ENCODE peak calls at places on chromosomes 1 and 21, in nine cellular contexts. One of them, this sample, is unnamed.
A peak's percentile ranks its signal among the peaks of the same experiment; 100 is the strongest.

GRCh38 chr1:40344597-40344996 is 27.5 kb upstream of the COL9A2 start:
- DNase-seq in A549: peak; percentile 11
- DNase-seq in heart right ventricle: no peak
- DNase-seq in left lung: no peak
- DNase-seq in PC-3: no peak
- DNase-seq in MM.1S: no peak
- DNase-seq in iPS DF 6.9: no peak
- DNase-seq in right lobe of liver: no peak
- DNase-seq in brain microvascular endothelial cell: peak; percentile 65
- DNase-seq in this sample: no peak

GRCh38 chr1:185343306-185343705 is 26.3 kb upstream of the IVNS1ABP start:
- DNase-seq in right lobe of liver: no peak
- DNase-seq in A549: no peak
- DNase-seq in brain microvascular endothelial cell: no peak
- DNase-seq in iPS DF 6.9: no peak
- DNase-seq in MM.1S: no peak
- DNase-seq in heart right ventricle: no peak
- DNase-seq in PC-3: no peak
- DNase-seq in left lung: no peak
- DNase-seq in this sample: no peak

GRCh38 chr1:101605878-101606277 is 369.1 kb downstream of the S1PR1 start:
- DNase-seq in PC-3: no peak
- DNase-seq in right lobe of liver: no peak
- DNase-seq in brain microvascular endothelial cell: no peak
- DNase-seq in left lung: no peak
- DNase-seq in MM.1S: no peak
- DNase-seq in heart right ventricle: no peak
- DNase-seq in iPS DF 6.9: no peak
- DNase-seq in A549: no peak
- DNase-seq in this sample: no peak

GRCh38 chr1:35443768-35444518 is 113.3 kb downstream of the KIAA0319L start:
- DNase-seq in MM.1S: no peak
- DNase-seq in left lung: no peak
- DNase-seq in right lobe of liver: no peak
- DNase-seq in heart right ventricle: no peak
- DNase-seq in iPS DF 6.9: no peak
- DNase-seq in A549: no peak
- DNase-seq in brain microvascular endothelial cell: no peak
- DNase-seq in PC-3: peak; percentile 14
- DNase-seq in this sample: no peak

GRCh38 chr1:39110325-39110851 is 84.2 kb downstream of the NDUFS5 start:
- DNase-seq in A549: no peak
- DNase-seq in brain microvascular endothelial cell: peak; percentile 66
- DNase-seq in iPS DF 6.9: no peak
- DNase-seq in MM.1S: no peak
- DNase-seq in left lung: no peak
- DNase-seq in right lobe of liver: no peak
- DNase-seq in heart right ventricle: no peak
- DNase-seq in PC-3: no peak
- DNase-seq in this sample: no peak

GRCh38 chr1:20499718-20500117 is 8.2 kb downstream of the MUL1 start:
- DNase-seq in MM.1S: no peak
- DNase-seq in heart right ventricle: no peak
- DNase-seq in PC-3: no peak
- DNase-seq in A549: no peak
- DNase-seq in left lung: no peak
- DNase-seq in brain microvascular endothelial cell: no peak
- DNase-seq in right lobe of liver: no peak
- DNase-seq in iPS DF 6.9: no peak
- DNase-seq in this sample: no peak

GRCh38 chr21:39911286-39911685 is 44.0 kb downstream of the PCP4 start:
- DNase-seq in right lobe of liver: no peak
- DNase-seq in left lung: no peak
- DNase-seq in PC-3: peak; percentile 12
- DNase-seq in heart right ventricle: no peak
- DNase-seq in brain microvascular endothelial cell: no peak
- DNase-seq in A549: no peak
- DNase-seq in MM.1S: peak; percentile 61
- DNase-seq in iPS DF 6.9: no peak
- DNase-seq in this sample: no peak

GRCh38 chr1:65253800-65254319 is 55.5 kb upstream of the DNAJC6 start:
- DNase-seq in heart right ventricle: no peak
- DNase-seq in right lobe of liver: no peak
- DNase-seq in brain microvascular endothelial cell: peak; percentile 22
- DNase-seq in PC-3: no peak
- DNase-seq in MM.1S: no peak
- DNase-seq in iPS DF 6.9: no peak
- DNase-seq in left lung: no peak
- DNase-seq in A549: no peak
- DNase-seq in this sample: no peak

GRCh38 chr1:206738370-206739366 is 31.9 kb upstream of the IL19 start:
- DNase-seq in MM.1S: peak; percentile 77
- DNase-seq in left lung: no peak
- DNase-seq in brain microvascular endothelial cell: no peak
- DNase-seq in iPS DF 6.9: no peak
- DNase-seq in right lobe of liver: no peak
- DNase-seq in A549: peak; percentile 43
- DNase-seq in heart right ventricle: no peak
- DNase-seq in PC-3: peak; percentile 82
- DNase-seq in this sample: no peak

GRCh38 chr1:92495392-92496066 is 8.8 kb upstream of the GFI1 start:
- DNase-seq in left lung: no peak
- DNase-seq in MM.1S: peak; percentile 45
- DNase-seq in iPS DF 6.9: no peak
- DNase-seq in heart right ventricle: no peak
- DNase-seq in PC-3: no peak
- DNase-seq in right lobe of liver: no peak
- DNase-seq in brain microvascular endothelial cell: no peak
- DNase-seq in A549: no peak
- DNase-seq in this sample: no peak

DNA sequence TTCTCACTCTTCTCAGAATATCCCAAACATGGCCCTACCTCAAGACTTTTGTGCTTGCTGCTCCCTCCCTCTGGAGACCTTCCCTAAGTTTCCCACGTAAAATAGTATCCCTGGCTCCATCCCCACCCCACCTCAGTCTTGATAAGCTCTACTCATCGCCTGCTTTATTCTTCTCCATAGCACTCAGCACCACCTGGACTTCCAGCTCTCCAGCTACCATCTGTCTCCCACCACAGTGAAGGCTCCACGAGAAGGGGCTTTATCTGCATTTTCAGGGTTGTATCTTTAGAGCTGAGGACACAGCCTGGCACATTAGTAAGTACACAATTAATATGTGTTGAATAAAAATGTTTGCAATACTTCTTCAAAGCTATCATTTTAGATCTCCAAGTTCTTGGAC is 37.8 kb downstream of the MAB21L3 start:
- DNase-seq in right lobe of liver: no peak
- DNase-seq in brain microvascular endothelial cell: no peak
- DNase-seq in heart right ventricle: no peak
- DNase-seq in MM.1S: no peak
- DNase-seq in iPS DF 6.9: no peak
- DNase-seq in left lung: no peak
- DNase-seq in PC-3: no peak
- DNase-seq in A549: no peak
- DNase-seq in this sample: no peak
- H3K4me3 ChIP-seq in right lobe of liver: no peak overlapping the region
- H3K4me3 ChIP-seq in brain microvascular endothelial cell: no peak overlapping the region
- H3K4me3 ChIP-seq in heart right ventricle: no peak overlapping the region
- H3K4me3 ChIP-seq in MM.1S: no peak overlapping the region
- H3K4me3 ChIP-seq in iPS DF 6.9: no peak overlapping the region
- H3K4me3 ChIP-seq in left lung: no peak overlapping the region
- H3K4me3 ChIP-seq in PC-3: no peak overlapping the region
- H3K4me3 ChIP-seq in A549: no peak overlapping the region
- H3K4me3 ChIP-seq in this sample: no peak overlapping the region

DNA sequence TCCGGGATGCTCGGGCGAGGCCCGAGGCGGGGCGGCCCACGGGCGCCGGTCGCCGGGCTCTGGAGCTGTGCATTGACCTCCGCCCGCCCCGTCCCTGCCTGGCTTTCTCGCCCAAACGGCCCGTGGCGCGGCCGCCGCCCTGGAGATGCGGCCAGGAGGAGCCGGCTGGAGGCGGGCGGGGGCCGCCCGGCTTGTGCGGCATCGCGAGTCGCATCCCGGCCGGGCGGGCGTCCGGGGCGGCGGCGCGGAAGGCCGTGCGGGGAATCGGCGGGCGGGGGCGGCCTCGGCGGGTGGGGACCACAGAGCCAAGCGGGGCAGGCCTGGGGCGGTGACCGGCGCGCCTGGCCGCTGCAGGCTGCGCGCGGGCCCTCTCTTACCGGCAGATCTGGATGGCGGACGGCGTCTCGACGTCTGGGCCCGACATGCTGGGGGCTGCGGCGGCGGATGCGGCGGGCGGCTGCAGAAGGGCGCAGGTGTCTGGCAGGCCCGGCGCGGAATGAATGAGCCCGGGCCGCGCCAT is 627 bp downstream of the ACOT7 start:
- DNase-seq in PC-3: no peak
- DNase-seq in A549: no peak
- DNase-seq in brain microvascular endothelial cell: no peak
- DNase-seq in MM.1S: no peak
- DNase-seq in heart right ventricle: no peak
- DNase-seq in left lung: no peak
- DNase-seq in iPS DF 6.9: no peak
- DNase-seq in right lobe of liver: no peak
- DNase-seq in this sample: no peak
- H3K27ac ChIP-seq in PC-3: no peak overlapping the region
- H3K27ac ChIP-seq in A549: peak overlapping the region; percentile 93
- H3K27ac ChIP-seq in brain microvascular endothelial cell: peak overlapping the region; percentile 93
- H3K27ac ChIP-seq in MM.1S: no peak overlapping the region
- H3K27ac ChIP-seq in heart right ventricle: peak overlapping the region; percentile 96
- H3K27ac ChIP-seq in left lung: peak overlapping the region; percentile 98
- H3K27ac ChIP-seq in iPS DF 6.9: no peak overlapping the region
- H3K27ac ChIP-seq in right lobe of liver: no peak overlapping the region
- H3K27ac ChIP-seq in this sample: peak overlapping the region; percentile 67

GRCh38 chr1:8814870-8815269 is 2.6 kb downstream of the RERE start:
- DNase-seq in left lung: no peak
- DNase-seq in PC-3: no peak
- DNase-seq in A549: no peak
- DNase-seq in heart right ventricle: no peak
- DNase-seq in right lobe of liver: no peak
- DNase-seq in brain microvascular endothelial cell: no peak
- DNase-seq in MM.1S: no peak
- DNase-seq in iPS DF 6.9: no peak
- DNase-seq in this sample: no peak
- H3K4me3 ChIP-seq in left lung: no peak overlapping the region
- H3K4me3 ChIP-seq in PC-3: no peak overlapping the region
- H3K4me3 ChIP-seq in A549: no peak overlapping the region
- H3K4me3 ChIP-seq in heart right ventricle: no peak overlapping the region
- H3K4me3 ChIP-seq in right lobe of liver: no peak overlapping the region
- H3K4me3 ChIP-seq in brain microvascular endothelial cell: no peak overlapping the region
- H3K4me3 ChIP-seq in MM.1S: no peak overlapping the region
- H3K4me3 ChIP-seq in iPS DF 6.9: no peak overlapping the region
- H3K4me3 ChIP-seq in this sample: no peak overlapping the region

GRCh38 chr1:16217061-16217785 is 4.8 kb upstream of the ARHGEF19 start:
- DNase-seq in heart right ventricle: peak; percentile 99
- DNase-seq in PC-3: peak; percentile 97
- DNase-seq in MM.1S: peak; percentile 96
- DNase-seq in left lung: peak; percentile 100
- DNase-seq in right lobe of liver: peak; percentile 99
- DNase-seq in iPS DF 6.9: no peak
- DNase-seq in A549: peak; percentile 96
- DNase-seq in brain microvascular endothelial cell: peak; percentile 96
- DNase-seq in this sample: peak; percentile 94
- H3K27ac ChIP-seq in heart right ventricle: peak overlapping the region; percentile 67
- H3K27ac ChIP-seq in PC-3: no peak overlapping the region
- H3K27ac ChIP-seq in MM.1S: no peak overlapping the region
- H3K27ac ChIP-seq in left lung: peak overlapping the region; percentile 53
- H3K27ac ChIP-seq in right lobe of liver: no peak overlapping the region
- H3K27ac ChIP-seq in iPS DF 6.9: no peak overlapping the region
- H3K27ac ChIP-seq in A549: peak overlapping the region; percentile 83
- H3K27ac ChIP-seq in brain microvascular endothelial cell: no peak overlapping the region
- H3K27ac ChIP-seq in this sample: peak overlapping the region; percentile 30

DNA sequence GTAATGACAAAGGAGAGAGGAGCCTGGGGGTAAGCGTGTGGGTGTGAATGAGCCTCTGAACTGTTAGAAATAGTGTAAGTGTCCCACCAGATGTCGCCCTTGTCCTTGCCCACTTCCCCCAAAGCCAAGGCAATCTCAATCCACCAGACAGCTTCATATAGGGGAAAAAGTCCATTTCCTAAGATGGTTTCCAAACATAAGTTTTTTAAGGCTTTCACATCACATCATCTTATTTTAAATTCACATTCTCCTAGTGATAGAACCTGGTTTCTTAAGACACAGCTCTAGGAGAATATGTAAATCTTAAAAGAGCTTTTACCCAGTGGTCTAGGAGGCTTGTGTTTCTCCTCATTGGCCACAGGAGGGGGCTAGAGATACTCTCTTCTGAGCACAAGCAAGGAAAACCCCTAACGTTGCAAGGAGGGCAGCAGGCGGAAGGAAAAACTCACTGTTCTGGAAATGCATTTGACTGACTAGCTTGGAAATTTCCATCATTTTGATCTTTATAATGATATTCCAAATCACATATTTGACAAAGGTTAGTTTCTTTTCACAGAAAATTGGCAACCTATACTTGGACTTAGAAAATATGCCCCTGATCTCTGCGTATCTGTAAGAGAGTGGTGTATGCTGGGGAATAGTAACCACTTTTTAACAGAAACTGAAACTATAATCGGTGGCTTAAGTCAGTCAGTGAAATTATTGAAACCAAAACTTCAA is 51.9 kb upstream of the LPAR3 start:
- DNase-seq in right lobe of liver: no peak
- DNase-seq in left lung: no peak
- DNase-seq in heart right ventricle: peak; percentile 25
- DNase-seq in iPS DF 6.9: peak; percentile 85
- DNase-seq in A549: peak; percentile 91
- DNase-seq in PC-3: peak; percentile 88
- DNase-seq in brain microvascular endothelial cell: peak; percentile 58
- DNase-seq in MM.1S: peak; percentile 79
- DNase-seq in this sample: peak; percentile 89
- H3K4me3 ChIP-seq in right lobe of liver: peak overlapping the region; percentile 54
- H3K4me3 ChIP-seq in left lung: peak overlapping the region; percentile 17
- H3K4me3 ChIP-seq in heart right ventricle: peak overlapping the region; percentile 43
- H3K4me3 ChIP-seq in iPS DF 6.9: no peak overlapping the region
- H3K4me3 ChIP-seq in A549: peak overlapping the region; percentile 17
- H3K4me3 ChIP-seq in PC-3: peak overlapping the region; percentile 42
- H3K4me3 ChIP-seq in brain microvascular endothelial cell: peak overlapping the region; percentile 32
- H3K4me3 ChIP-seq in MM.1S: peak overlapping the region; percentile 50
- H3K4me3 ChIP-seq in this sample: peak overlapping the region; percentile 55